ENCODE peak calls at places on chromosome 5, in nine cellular contexts. U is endothelial cell of umbilical vein, X is A673, A is lower leg skin, H is fibroblast of lung, N is HCT116, R is HFF-Myc, Z is hepatocyte, W is GM23338. T is an unnamed sample.

GRCh38 chr5:133512896-133513295 is 99.4 kb downstream of the FSTL4 start:
- DNase-seq in Z (no peak), A (no peak), W (no peak), R (no peak), H (no peak), N (no peak), U (no peak), X (no peak), T (no peak)

GRCh38 chr5:115069087-115069968 is 100.4 kb downstream of the TRIM36 start:
- DNase-seq in N (peak; percentile 51), X (peak; percentile 74), H (peak; percentile 45), R (peak; percentile 17), W (peak; percentile 81), U (peak; percentile 32), A (no peak), Z (peak; percentile 66), T (no peak)

GRCh38 chr5:10351199-10351881 is 2.2 kb upstream of the MARCHF6 start:
- DNase-seq in X (peak; percentile 54), R (no peak), Z (no peak), N (no peak), U (peak; percentile 40), W (no peak), H (peak; percentile 90), A (no peak), T (no peak)

GRCh38 chr5:138824924-138825863 is 49.9 kb downstream of the LRRTM2 start:
- DNase-seq in Z (peak; percentile 17), X (peak; percentile 31), A (no peak), N (no peak), W (peak; percentile 48), U (peak; percentile 58), R (no peak), H (no peak), T (no peak)

GRCh38 chr5:156402387-156402921 is 75.5 kb downstream of the SGCD start:
- DNase-seq in A (no peak), R (no peak), Z (no peak), X (no peak), U (no peak), H (peak; percentile 45), N (no peak), W (peak; percentile 79), T (no peak)

GRCh38 chr5:160242140-160242539 is 12.8 kb downstream of the FABP6 start:
- DNase-seq in A (no peak), R (no peak), H (no peak), X (no peak), Z (no peak), N (no peak), W (no peak), U (no peak), T (no peak)

GRCh38 chr5:172015346-172015745 is 8.9 kb upstream of the FBXW11 start:
- DNase-seq in H (no peak), A (no peak), U (no peak), X (no peak), N (no peak), R (no peak), Z (no peak), W (no peak), T (no peak)

GRCh38 chr5:37723147-37723961 is 116.5 kb downstream of the GDNF start:
- DNase-seq in X (peak; percentile 78), Z (no peak), A (no peak), W (peak; percentile 74), R (no peak), N (peak; percentile 12), H (peak; percentile 71), U (no peak), T (no peak)

GRCh38 chr5:109849478-109850088 is 159.9 kb downstream of the MAN2A1 start:
- DNase-seq in U (no peak), H (no peak), N (no peak), W (no peak), Z (no peak), A (no peak), X (no peak), R (no peak), T (no peak)
- H3K4me3 ChIP-seq in U (no peak overlapping the region), H (no peak overlapping the region), N (no peak overlapping the region), W (no peak overlapping the region), Z (no peak overlapping the region), A (no peak overlapping the region), X (no peak overlapping the region), R (no peak overlapping the region), T (no peak overlapping the region)

GRCh38 chr5:153623117-153623516 is 132.6 kb downstream of the GRIA1 start:
- DNase-seq in N (no peak), R (no peak), W (peak; percentile 17), H (no peak), U (no peak), Z (no peak), X (no peak), A (no peak), T (no peak)
- TF ChIP-seq CTCF in N (no peak), R (no peak), W (peak; percentile 25), H (no peak), U (no peak), Z (no peak), X (no peak), A (no peak), T (no peak)

GRCh38 chr5:150143725-150144058 is 12.0 kb downstream of the PDGFRB start:
- DNase-seq in R (no peak), X (no peak), U (no peak), W (no peak), H (no peak), Z (no peak), A (no peak), N (no peak), T (no peak)

GRCh38 chr5:150146235-150146634 is 9.4 kb downstream of the PDGFRB start:
- DNase-seq in R (no peak), H (no peak), X (no peak), W (no peak), Z (no peak), A (no peak), N (no peak), U (no peak), T (no peak)

GRCh38 chr5:150142800-150143724 is 12.6 kb downstream of the PDGFRB start:
- DNase-seq in Z (peak; percentile 81), U (no peak), A (peak; percentile 83), W (no peak), R (no peak), X (no peak), H (peak; percentile 96), N (peak; percentile 33), T (peak; percentile 92)

GRCh38 chr5:150144876-150145275 is 10.8 kb downstream of the PDGFRB start:
- DNase-seq in Z (no peak), R (no peak), U (no peak), W (no peak), H (no peak), X (no peak), N (no peak), A (no peak), T (no peak)

DNA sequence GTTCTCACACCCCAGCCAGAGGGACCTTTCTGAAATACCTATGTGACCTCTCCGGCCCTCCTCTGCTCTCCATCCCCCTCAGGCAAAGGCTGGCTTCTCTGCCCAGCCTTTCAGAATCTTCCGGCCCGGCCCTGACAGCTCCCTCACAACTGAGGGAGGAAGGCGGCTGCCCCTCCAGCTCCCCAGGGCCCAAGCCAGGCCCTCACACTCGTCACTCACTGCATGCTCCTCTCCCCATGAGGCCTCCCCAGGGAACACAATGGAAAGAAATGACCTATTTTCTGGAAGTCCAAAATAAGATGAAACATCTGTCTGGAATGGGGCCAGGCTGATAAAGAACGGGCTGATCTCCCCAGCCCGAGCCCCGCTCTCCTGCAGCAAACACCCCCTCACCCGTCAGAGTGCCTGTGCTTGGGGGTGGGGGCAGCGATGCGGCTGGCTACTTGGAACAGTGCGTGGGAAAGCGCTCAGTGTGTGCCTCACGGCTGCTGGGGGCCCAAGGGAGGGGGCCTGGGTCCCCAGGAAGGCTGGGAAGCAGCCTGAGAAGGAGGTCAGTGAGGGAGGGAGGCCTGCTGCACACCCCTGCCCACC is 11.3 kb downstream of the PDGFRB start:
- DNase-seq in Z (peak; percentile 57), N (no peak), U (no peak), X (peak; percentile 72), A (no peak), H (peak; percentile 82), R (no peak), W (peak; percentile 33), T (peak; percentile 43)
- H3K4me3 ChIP-seq in Z (no peak overlapping the region), N (no peak overlapping the region), U (no peak overlapping the region), X (no peak overlapping the region), A (no peak overlapping the region), H (no peak overlapping the region), R (peak overlapping the region; percentile 13), W (peak overlapping the region; percentile 20), T (no peak overlapping the region)

GRCh38 chr5:111069839-111070238 is 1.7 kb upstream of the TSLP start:
- DNase-seq in N (no peak), X (no peak), W (no peak), A (no peak), U (no peak), Z (no peak), R (no peak), H (peak; percentile 73), T (no peak)

GRCh38 chr5:111072949-111073682 is 1.6 kb downstream of the TSLP start:
- DNase-seq in X (peak; percentile 85), Z (peak; percentile 20), A (peak; percentile 68), H (peak; percentile 29), W (peak; percentile 85), R (no peak), N (peak; percentile 19), U (no peak), T (peak; percentile 65)

GRCh38 chr5:111074244-111074643 is 2.7 kb downstream of the TSLP start:
- DNase-seq in H (no peak), W (no peak), X (no peak), Z (no peak), N (no peak), R (no peak), U (no peak), A (no peak), T (no peak)

GRCh38 chr5:111070272-111071134 is 1.0 kb upstream of the TSLP start:
- DNase-seq in Z (peak; percentile 53), U (peak; percentile 33), R (no peak), N (no peak), H (peak; percentile 41), W (peak; percentile 83), X (peak; percentile 33), A (no peak), T (no peak)

DNA sequence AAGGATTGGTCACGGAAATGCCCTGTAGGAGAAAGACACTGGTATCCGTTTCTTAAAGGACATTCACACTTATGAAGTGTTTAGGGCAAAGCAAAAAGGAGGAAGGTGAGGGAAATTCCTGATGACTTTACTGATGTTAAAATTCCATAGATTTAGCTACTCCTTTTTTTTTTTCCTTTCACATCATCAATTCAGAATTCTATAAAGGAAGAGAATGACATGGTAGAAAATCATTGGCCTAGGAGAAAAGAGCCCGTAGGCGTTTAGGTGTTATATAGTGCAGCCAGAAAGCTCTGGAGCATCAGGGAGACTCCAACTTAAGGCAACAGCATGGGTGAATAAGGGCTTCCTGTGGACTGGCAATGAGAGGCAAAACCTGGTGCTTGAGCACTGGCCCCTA is at the start of gene TSLP:
- DNase-seq in N (no peak), H (no peak), R (no peak), Z (no peak), W (no peak), U (no peak), A (no peak), X (no peak), T (no peak)
- TF ChIP-seq CTCF in N (no peak), H (no peak), R (no peak), Z (no peak), W (no peak), U (no peak), A (no peak), X (no peak), T (no peak)

GRCh38 chr5:176629317-176629852 is 949 bp downstream of the SNCB start:
- DNase-seq in A (no peak), H (no peak), R (no peak), U (no peak), Z (no peak), X (no peak), W (no peak), N (no peak), T (no peak)
- H3K4me3 ChIP-seq in A (no peak overlapping the region), H (no peak overlapping the region), R (no peak overlapping the region), U (no peak overlapping the region), Z (no peak overlapping the region), X (peak overlapping the region; percentile 43), W (peak overlapping the region; percentile 87), N (no peak overlapping the region), T (no peak overlapping the region)